ENCODE peak calls at places on chromosomes 4 and X, in four cellular contexts. One of them, this sample, is unnamed.

GRCh38 chrX:119228506-119229290 is 7.4 kb upstream of the PGRMC1 start:
- DNase-seq in AG10803: peak
- DNase-seq in fibroblast of mammary gland: peak
- DNase-seq in heart right ventricle: no peak
- DNase-seq in this sample: peak

GRCh38 chr4:73223258-73223651 is 35.3 kb downstream of the ANKRD17 start:
- DNase-seq in AG10803: no peak
- DNase-seq in fibroblast of mammary gland: no peak
- DNase-seq in heart right ventricle: no peak
- DNase-seq in this sample: no peak

GRCh38 chr4:109730294-109731051 is 603 bp upstream of the PLA2G12A start:
- DNase-seq in heart right ventricle: no peak
- DNase-seq in AG10803: peak
- DNase-seq in fibroblast of mammary gland: peak
- DNase-seq in this sample: peak

GRCh38 chr4:101339332-101339731 is 8.0 kb downstream of the PPP3CA start:
- DNase-seq in AG10803: no peak
- DNase-seq in heart right ventricle: no peak
- DNase-seq in fibroblast of mammary gland: no peak
- DNase-seq in this sample: no peak

GRCh38 chr4:177448850-177449249 is 6.6 kb upstream of the AGA start:
- DNase-seq in AG10803: peak
- DNase-seq in heart right ventricle: no peak
- DNase-seq in fibroblast of mammary gland: peak
- DNase-seq in this sample: peak

GRCh38 chrX:11666180-11666579 is 460 bp upstream of the ARHGAP6 start:
- DNase-seq in AG10803: no peak
- DNase-seq in heart right ventricle: no peak
- DNase-seq in fibroblast of mammary gland: no peak
- DNase-seq in this sample: peak

GRCh38 chr4:185587444-185588161 is 52.3 kb upstream of the PDLIM3 start:
- DNase-seq in fibroblast of mammary gland: no peak
- DNase-seq in AG10803: no peak
- DNase-seq in heart right ventricle: no peak
- DNase-seq in this sample: no peak

GRCh38 chrX:143429021-143429570 is 88.2 kb downstream of the SPANXN3 start:
- DNase-seq in fibroblast of mammary gland: peak
- DNase-seq in AG10803: peak
- DNase-seq in heart right ventricle: no peak
- DNase-seq in this sample: no peak

GRCh38 chr4:75831856-75832405 is 70.3 kb downstream of the PPEF2 start:
- DNase-seq in fibroblast of mammary gland: no peak
- DNase-seq in heart right ventricle: no peak
- DNase-seq in AG10803: no peak
- DNase-seq in this sample: no peak

GRCh38 chr4:46323891-46324290 is 66.0 kb downstream of the GABRA2 start:
- DNase-seq in fibroblast of mammary gland: no peak
- DNase-seq in AG10803: no peak
- DNase-seq in heart right ventricle: no peak
- DNase-seq in this sample: no peak

DNA sequence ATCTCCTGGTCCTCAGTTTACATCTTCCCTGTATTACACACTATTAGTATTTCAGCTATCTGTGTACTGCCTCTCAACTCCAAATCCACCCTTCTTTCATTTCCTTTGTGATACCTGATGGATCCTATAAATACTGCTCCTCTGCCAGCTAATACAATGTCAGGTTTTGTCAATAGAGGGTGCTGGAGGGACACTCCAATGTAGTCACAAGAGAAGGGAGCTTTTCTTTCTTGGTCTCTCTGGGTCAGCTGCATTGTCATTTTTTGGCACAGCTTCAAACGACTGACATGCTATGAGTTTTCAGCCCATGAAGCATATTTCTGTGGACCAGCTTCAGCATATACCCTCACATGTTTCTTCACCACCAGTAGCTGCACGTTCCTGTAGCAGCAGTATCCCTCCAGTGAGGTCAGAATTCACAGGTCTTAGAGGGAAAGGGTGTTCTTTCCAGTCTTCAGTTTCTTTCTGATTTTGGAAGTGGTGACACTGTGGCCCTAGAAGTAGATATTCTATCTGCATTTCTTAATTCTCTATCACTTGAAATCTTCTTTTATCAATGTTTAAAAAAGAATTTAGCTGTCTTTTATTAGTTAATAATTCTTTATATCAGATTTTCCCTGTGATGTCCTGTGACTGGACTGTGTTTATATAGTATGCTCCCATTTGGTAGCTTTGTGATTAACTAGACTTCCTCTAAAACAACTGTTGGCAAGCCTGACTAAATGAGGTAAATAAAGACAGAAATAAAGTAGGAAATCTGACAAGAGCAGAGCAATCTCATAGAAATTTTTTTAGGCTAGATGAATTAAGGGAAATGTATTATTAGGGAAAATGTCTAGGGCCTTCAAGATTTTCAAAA is 60.6 kb downstream of the GABRA2 start:
- DNase-seq in fibroblast of mammary gland: peak
- DNase-seq in AG10803: no peak
- DNase-seq in heart right ventricle: peak
- DNase-seq in this sample: no peak
- TF ChIP-seq CTCF in fibroblast of mammary gland: peak
- TF ChIP-seq CTCF in AG10803: no peak
- TF ChIP-seq CTCF in heart right ventricle: peak
- TF ChIP-seq CTCF in this sample: no peak

DNA sequence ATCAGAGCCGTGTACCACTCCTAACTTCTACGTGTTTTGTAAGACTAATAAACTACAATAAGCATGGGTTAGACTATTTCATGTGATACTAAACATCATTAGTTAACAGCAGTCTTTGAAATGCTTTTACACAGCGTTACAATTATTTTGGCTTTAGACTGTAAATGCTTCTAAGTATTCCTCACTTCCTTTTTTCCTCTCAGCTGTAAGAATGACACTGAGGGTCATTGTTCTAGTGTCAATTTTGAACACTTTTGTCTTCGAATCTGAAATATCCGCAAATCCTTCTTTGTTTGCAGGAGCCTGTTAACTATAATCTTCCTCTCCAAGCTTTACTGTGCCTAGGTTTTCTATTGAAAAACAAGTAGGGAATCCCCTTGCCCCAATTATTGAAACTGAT is 1.5 kb downstream of the ABCE1 start:
- DNase-seq in AG10803: peak
- DNase-seq in fibroblast of mammary gland: no peak
- DNase-seq in heart right ventricle: no peak
- DNase-seq in this sample: no peak
- H3K4me3 ChIP-seq in AG10803: peak
- H3K4me3 ChIP-seq in fibroblast of mammary gland: peak
- H3K4me3 ChIP-seq in heart right ventricle: peak
- H3K4me3 ChIP-seq in this sample: peak

DNA sequence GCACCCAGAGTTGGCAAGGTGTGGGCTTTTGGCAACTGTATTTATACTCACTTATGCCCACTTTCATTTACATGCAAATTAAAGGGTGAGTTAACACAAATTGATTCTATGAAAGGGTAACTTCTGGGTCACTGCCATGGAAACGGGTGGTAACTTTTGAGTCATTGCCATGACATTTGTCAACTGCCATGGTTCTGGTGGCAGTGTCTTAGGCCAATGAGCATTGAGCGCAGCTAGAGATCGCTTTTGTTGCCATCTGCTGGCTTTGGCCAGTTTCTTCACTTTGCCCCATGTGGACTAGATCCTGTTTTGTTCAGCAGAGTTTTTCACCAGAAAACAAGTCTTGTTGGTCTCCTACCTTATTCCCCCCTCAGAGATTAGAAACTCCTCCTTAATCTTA is 170.8 kb upstream of the NUDT6 start:
- DNase-seq in AG10803: no peak
- DNase-seq in fibroblast of mammary gland: no peak
- DNase-seq in heart right ventricle: no peak
- DNase-seq in this sample: no peak
- TF ChIP-seq CTCF in AG10803: no peak
- TF ChIP-seq CTCF in fibroblast of mammary gland: no peak
- TF ChIP-seq CTCF in heart right ventricle: no peak
- TF ChIP-seq CTCF in this sample: no peak

GRCh38 chrX:45807572-45808425 is 607.1 kb upstream of the DIPK2B start:
- DNase-seq in fibroblast of mammary gland: peak
- DNase-seq in AG10803: peak
- DNase-seq in heart right ventricle: no peak
- DNase-seq in this sample: no peak
- H3K4me3 ChIP-seq in fibroblast of mammary gland: no peak
- H3K4me3 ChIP-seq in AG10803: no peak
- H3K4me3 ChIP-seq in heart right ventricle: no peak
- H3K4me3 ChIP-seq in this sample: no peak

GRCh38 chr4:1533501-1534064 is 127.3 kb upstream of the NKX1-1 start:
- DNase-seq in heart right ventricle: no peak
- DNase-seq in AG10803: no peak
- DNase-seq in fibroblast of mammary gland: no peak
- DNase-seq in this sample: peak
- TF ChIP-seq CTCF in heart right ventricle: no peak
- TF ChIP-seq CTCF in AG10803: no peak
- TF ChIP-seq CTCF in fibroblast of mammary gland: no peak
- TF ChIP-seq CTCF in this sample: no peak

GRCh38 chr4:165767671-165768070 is 105.4 kb upstream of the TLL1 start:
- DNase-seq in fibroblast of mammary gland: no peak
- DNase-seq in AG10803: no peak
- DNase-seq in heart right ventricle: no peak
- DNase-seq in this sample: no peak
- H3K4me3 ChIP-seq in fibroblast of mammary gland: no peak
- H3K4me3 ChIP-seq in AG10803: no peak
- H3K4me3 ChIP-seq in heart right ventricle: no peak
- H3K4me3 ChIP-seq in this sample: no peak

GRCh38 chr4:114922582-114922912 is 190.9 kb downstream of the NDST4 start:
- DNase-seq in fibroblast of mammary gland: no peak
- DNase-seq in heart right ventricle: no peak
- DNase-seq in AG10803: no peak
- DNase-seq in this sample: no peak

GRCh38 chr4:114927881-114928280 is 185.5 kb downstream of the NDST4 start:
- DNase-seq in fibroblast of mammary gland: no peak
- DNase-seq in heart right ventricle: no peak
- DNase-seq in AG10803: no peak
- DNase-seq in this sample: no peak

GRCh38 chr4:114921790-114922581 is 191.4 kb downstream of the NDST4 start:
- DNase-seq in fibroblast of mammary gland: no peak
- DNase-seq in heart right ventricle: no peak
- DNase-seq in AG10803: no peak
- DNase-seq in this sample: no peak

GRCh38 chr4:114924311-114924710 is 189.1 kb downstream of the NDST4 start:
- DNase-seq in AG10803: no peak
- DNase-seq in fibroblast of mammary gland: no peak
- DNase-seq in heart right ventricle: no peak
- DNase-seq in this sample: no peak

GRCh38 chr4:114926508-114926907 is 186.9 kb downstream of the NDST4 start:
- DNase-seq in AG10803: no peak
- DNase-seq in fibroblast of mammary gland: no peak
- DNase-seq in heart right ventricle: no peak
- DNase-seq in this sample: no peak
- TF ChIP-seq CTCF in AG10803: no peak
- TF ChIP-seq CTCF in fibroblast of mammary gland: no peak
- TF ChIP-seq CTCF in heart right ventricle: no peak
- TF ChIP-seq CTCF in this sample: no peak

This sample was measured in foreskin fibroblast.